ENCODE peak calls at places on chromosomes 16 and 17, in eight cellular contexts. W, A, R, M, N, P, Y and E are unnamed samples.

GRCh38 chr17:49371178-49371834 is 9.3 kb upstream of the ZNF652 start:
- DNase-seq in R (no peak), N (no peak), P (peak; percentile 18), M (peak; percentile 21), Y (no peak), W (no peak), A (no peak), E (no peak)

GRCh38 chr17:44914148-44914547 is 1.2 kb downstream of the GFAP start:
- DNase-seq in R (no peak), Y (no peak), N (no peak), P (no peak), A (no peak), W (no peak), M (no peak), E (no peak)

GRCh38 chr16:24986512-24987303 is 28.5 kb downstream of the ARHGAP17 start:
- DNase-seq in R (no peak), Y (peak; percentile 24), A (peak; percentile 59), P (peak; percentile 24), M (peak; percentile 49), N (peak; percentile 48), W (no peak), E (peak; percentile 68)

GRCh38 chr17:11580677-11581076 is 17.6 kb upstream of the DNAH9 start:
- DNase-seq in Y (no peak), P (no peak), M (no peak), A (no peak), W (no peak), N (no peak), R (no peak), E (no peak)

GRCh38 chr16:69503244-69503643 is 62.5 kb upstream of the NFAT5 start:
- DNase-seq in A (no peak), N (no peak), W (no peak), Y (peak; percentile 14), R (no peak), M (peak; percentile 62), P (no peak), E (peak; percentile 23)

GRCh38 chr16:75000481-75001081 is 1.8 kb downstream of the ZNRF1 start:
- DNase-seq in P (no peak), A (no peak), W (no peak), Y (peak; percentile 53), M (peak; percentile 21), R (no peak), N (no peak), E (peak; percentile 41)

GRCh38 chr16:86661715-86662114 is 83.4 kb downstream of the FOXL1 start:
- DNase-seq in N (no peak), A (no peak), P (no peak), W (no peak), Y (no peak), M (no peak), R (no peak), E (no peak)

GRCh38 chr17:37787055-37787720 is 42.3 kb upstream of the HNF1B start:
- DNase-seq in W (no peak), N (no peak), M (peak; percentile 24), Y (peak; percentile 97), R (no peak), A (no peak), P (no peak), E (peak; percentile 91)

GRCh38 chr17:1107777-1108559 is 71.8 kb downstream of the ABR start:
- DNase-seq in R (no peak), M (peak; percentile 23), N (no peak), A (peak; percentile 33), W (no peak), P (no peak), Y (peak; percentile 26), E (no peak)

GRCh38 chr17:29596811-29597210 is 3.9 kb downstream of the ANKRD13B start:
- DNase-seq in P (no peak), N (no peak), W (no peak), M (no peak), Y (no peak), A (no peak), R (no peak), E (no peak)

GRCh38 chr17:10217916-10218315 is 19.5 kb upstream of the GAS7 start:
- DNase-seq in A (no peak), M (no peak), Y (no peak), W (no peak), P (no peak), N (no peak), R (no peak), E (no peak)

GRCh38 chr17:76994237-76994637 is 126.0 kb downstream of the MGAT5B start:
- DNase-seq in W (no peak), P (peak; percentile 16), M (no peak), R (no peak), N (no peak), A (no peak), Y (no peak), E (peak; percentile 11)

GRCh38 chr17:15944720-15945492 is at the start of gene ADORA2B:
- DNase-seq in Y (peak; percentile 80), W (no peak), P (peak; percentile 1), M (peak; percentile 71), N (no peak), R (peak; percentile 52), A (peak; percentile 19), E (peak; percentile 80)

GRCh38 chr16:62224810-62225209 is 188.6 kb upstream of the CDH8 start:
- DNase-seq in M (no peak), Y (no peak), W (no peak), P (no peak), N (peak; percentile 14), A (no peak), R (no peak), E (no peak)

GRCh38 chr16:82011199-82011641 is at the start of gene SDR42E1:
- DNase-seq in Y (peak; percentile 82), A (peak; percentile 82), P (peak; percentile 50), M (peak; percentile 86), R (peak; percentile 69), N (no peak), W (no peak), E (no peak)

GRCh38 chr17:75723201-75723930 is 2.1 kb downstream of the ITGB4 start:
- DNase-seq in P (no peak), R (no peak), A (no peak), W (no peak), N (no peak), Y (peak; percentile 42), M (peak; percentile 81), E (no peak)

GRCh38 chr17:10875411-10875810 is 37.5 kb upstream of the PIRT start:
- DNase-seq in N (peak; percentile 38), W (no peak), M (no peak), P (no peak), A (peak; percentile 8), Y (no peak), R (no peak), E (peak; percentile 2)

GRCh38 chr17:82582208-82582607 is 62.7 kb downstream of the FOXK2 start:
- DNase-seq in R (no peak), N (no peak), P (no peak), W (no peak), Y (no peak), M (peak; percentile 54), A (no peak), E (no peak)

GRCh38 chr17:74759941-74760340 is 11.5 kb downstream of the NHERF1 start:
- DNase-seq in N (no peak), M (peak; percentile 88), A (no peak), P (no peak), W (no peak), Y (no peak), R (no peak), E (no peak)

GRCh38 chr17:2076461-2076984 is 21.6 kb downstream of the HIC1 start:
- DNase-seq in M (no peak), Y (no peak), R (no peak), N (no peak), P (no peak), A (no peak), W (no peak), E (no peak)

GRCh38 chr17:40433551-40434384 is 9.5 kb upstream of the IGFBP4 start:
- DNase-seq in N (no peak), M (peak; percentile 27), R (no peak), P (no peak), Y (no peak), A (peak; percentile 40), W (no peak), E (no peak)

GRCh38 chr16:9068886-9069285 is 22.6 kb upstream of the HAPSTR1 start:
- DNase-seq in P (no peak), R (no peak), W (no peak), A (no peak), M (no peak), Y (no peak), N (no peak), E (no peak)

GRCh38 chr16:24729967-24730815 is 740 bp downstream of the TNRC6A start:
- DNase-seq in P (no peak), W (no peak), N (peak; percentile 15), R (peak; percentile 49), M (peak; percentile 49), Y (no peak), A (peak; percentile 45), E (peak; percentile 30)

GRCh38 chr17:75587718-75588545 is at the start of gene MYO15B:
- DNase-seq in P (peak; percentile 37), N (peak; percentile 7), R (peak; percentile 71), A (peak; percentile 57), W (no peak), M (no peak), Y (no peak), E (no peak)

GRCh38 chr17:7029659-7030058 is 6.2 kb upstream of the SLC16A13 start:
- DNase-seq in P (no peak), N (no peak), Y (no peak), A (peak; percentile 83), W (no peak), M (no peak), R (no peak), E (no peak)

GRCh38 chr16:31505483-31505882 is 2.7 kb downstream of the RUSF1 start:
- DNase-seq in M (no peak), Y (no peak), P (no peak), W (no peak), A (peak; percentile 63), R (no peak), N (no peak), E (no peak)

GRCh38 chr17:52170963-52171572 is 12.6 kb upstream of the CA10 start:
- DNase-seq in A (no peak), Y (peak; percentile 39), M (peak; percentile 60), N (no peak), P (peak; percentile 62), W (no peak), R (no peak), E (no peak)

GRCh38 chr17:42673885-42674754 is 2.7 kb downstream of the PLEKHH3 start:
- DNase-seq in W (no peak), M (peak; percentile 37), N (no peak), A (no peak), Y (no peak), R (no peak), P (no peak), E (no peak)

GRCh38 chr17:73471924-73472323 is 160.1 kb upstream of the CDC42EP4 start:
- DNase-seq in P (no peak), N (no peak), W (no peak), R (no peak), A (no peak), M (no peak), Y (no peak), E (no peak)

GRCh38 chr16:30896203-30896889 is at the start of gene CTF1:
- DNase-seq in M (peak; percentile 76), N (peak; percentile 18), R (no peak), W (peak; percentile 38), A (no peak), Y (peak; percentile 82), P (peak; percentile 50), E (peak; percentile 91)

GRCh38 chr16:65965632-65966031 is 400.9 kb upstream of the CDH5 start:
- DNase-seq in N (no peak), Y (peak; percentile 89), M (peak; percentile 74), P (no peak), A (no peak), W (no peak), R (no peak), E (peak; percentile 71)

GRCh38 chr16:1152651-1153259 is at the start of gene CACNA1H:
- DNase-seq in M (no peak), A (peak; percentile 8), W (no peak), R (peak; percentile 70), P (no peak), Y (no peak), N (no peak), E (no peak)

GRCh38 chr17:9926150-9926804 is 21.2 kb upstream of the RCVRN start:
- DNase-seq in W (no peak), Y (peak; percentile 40), P (no peak), M (peak; percentile 24), N (no peak), A (no peak), R (no peak), E (no peak)

GRCh38 chr17:57242148-57242547 is 14.2 kb upstream of the MSI2 start:
- DNase-seq in Y (no peak), M (no peak), W (no peak), P (no peak), A (no peak), R (no peak), N (no peak), E (no peak)